ENCODE peak calls at places on chromosome 16, in nine cellular contexts. D is lower lobe of right lung, F is AG10803, T is astrocyte of the cerebellum, C is transverse colon, N is OCI-LY7, X is dorsolateral prefrontal cortex, G is foreskin fibroblast, H is BJ. P is an unnamed sample.

GRCh38 chr16:90035902-90036301 is 16.6 kb upstream of the DBNDD1 start:
- DNase-seq in C (no peak), G (no peak), X (no peak), D (no peak), N (no peak), T (peak), F (no peak), H (no peak), P (no peak)

GRCh38 chr16:2037631-2038358 is 9.8 kb downstream of the NTHL1 start:
- DNase-seq in N (no peak), X (no peak), H (no peak), G (no peak), F (peak), T (no peak), C (no peak), D (no peak), P (no peak)

GRCh38 chr16:49647673-49648072 is 208.2 kb downstream of the ZNF423 start:
- DNase-seq in D (no peak), X (no peak), C (no peak), H (no peak), F (no peak), N (no peak), G (no peak), T (no peak), P (no peak)

GRCh38 chr16:53053967-53054669 is 673 bp upstream of the CHD9 start:
- DNase-seq in H (no peak), N (peak), C (peak), D (peak), F (no peak), G (no peak), X (no peak), T (no peak), P (peak)

GRCh38 chr16:84198401-84198800 is 7.4 kb downstream of the ADAD2 start:
- DNase-seq in N (no peak), F (peak), T (no peak), C (no peak), G (no peak), D (no peak), H (no peak), X (no peak), P (no peak)

GRCh38 chr16:15636392-15636873 is 6.5 kb downstream of the MARF1 start:
- DNase-seq in T (no peak), G (no peak), X (no peak), C (no peak), H (no peak), N (peak), D (no peak), F (no peak), P (no peak)

GRCh38 chr16:80023865-80024264 is 423.3 kb upstream of the MAF start:
- DNase-seq in C (no peak), G (no peak), N (no peak), X (no peak), T (no peak), F (peak), H (no peak), D (no peak), P (no peak)

GRCh38 chr16:31274831-31275816 is 15.3 kb downstream of the ITGAM start:
- DNase-seq in X (no peak), H (no peak), D (no peak), T (no peak), C (no peak), G (no peak), F (no peak), N (no peak), P (no peak)

GRCh38 chr16:22321340-22322001 is 24.3 kb downstream of the POLR3E start:
- DNase-seq in T (peak), G (peak), F (peak), H (no peak), N (peak), C (peak), X (peak), D (peak), P (peak)

GRCh38 chr16:87166934-87167333 is 150.3 kb downstream of the C16orf95 start:
- DNase-seq in F (no peak), D (no peak), T (no peak), X (no peak), H (no peak), N (no peak), C (no peak), G (no peak), P (no peak)

GRCh38 chr16:54577566-54578180 is 291.1 kb upstream of the IRX3 start:
- DNase-seq in C (no peak), N (no peak), G (no peak), D (no peak), T (no peak), X (no peak), F (no peak), H (no peak), P (no peak)

GRCh38 chr16:14576069-14576468 is 54.0 kb downstream of the PARN start:
- DNase-seq in T (no peak), D (no peak), X (no peak), F (no peak), N (no peak), C (no peak), G (no peak), H (no peak), P (no peak)

GRCh38 chr16:75062135-75062943 is 54.2 kb downstream of the LDHD start:
- DNase-seq in C (no peak), N (no peak), H (no peak), T (no peak), G (no peak), F (no peak), D (no peak), X (no peak), P (no peak)

GRCh38 chr16:84176192-84177053 is 10.4 kb downstream of the TAF1C start:
- DNase-seq in H (no peak), X (no peak), D (no peak), F (no peak), N (no peak), G (no peak), T (no peak), C (no peak), P (no peak)

GRCh38 chr16:87207509-87207908 is 109.7 kb downstream of the C16orf95 start:
- DNase-seq in G (peak), D (no peak), N (no peak), T (peak), F (peak), C (no peak), X (no peak), H (peak), P (no peak)

GRCh38 chr16:68284847-68285246 is 20.5 kb downstream of the SLC7A6 start:
- DNase-seq in F (no peak), C (peak), D (no peak), T (no peak), X (no peak), H (no peak), N (peak), G (no peak), P (no peak)

GRCh38 chr16:60902114-60902513 is 1134.1 kb downstream of the CDH8 start:
- DNase-seq in D (no peak), H (no peak), G (no peak), T (no peak), C (no peak), F (no peak), X (no peak), N (no peak), P (no peak)

GRCh38 chr16:67245189-67245585 is 2.1 kb downstream of the FHOD1 start:
- DNase-seq in X (no peak), C (no peak), N (no peak), T (no peak), H (no peak), D (peak), F (no peak), G (no peak), P (no peak)

GRCh38 chr16:75323928-75324327 is 72.5 kb upstream of the BCAR1 start:
- DNase-seq in X (no peak), H (no peak), C (no peak), N (no peak), F (no peak), T (no peak), G (no peak), D (no peak), P (no peak)

GRCh38 chr16:67654069-67654911 is 5.8 kb downstream of the ACD start:
- DNase-seq in H (no peak), F (no peak), D (no peak), N (no peak), C (no peak), X (no peak), G (no peak), T (no peak), P (no peak)

GRCh38 chr16:53881371-53881770 is 177.4 kb downstream of the FTO start:
- DNase-seq in X (no peak), D (no peak), F (peak), H (no peak), T (no peak), C (no peak), G (peak), N (no peak), P (no peak)

GRCh38 chr16:68296291-68296690 is 14.5 kb downstream of the SLC7A6OS start:
- DNase-seq in X (no peak), D (no peak), G (no peak), N (no peak), H (no peak), F (no peak), C (no peak), T (no peak), P (no peak)

GRCh38 chr16:67110136-67110847 is 551 bp downstream of the PHAF1 start:
- DNase-seq in T (no peak), C (no peak), D (no peak), N (peak), H (no peak), F (no peak), G (no peak), X (no peak), P (no peak)

GRCh38 chr16:17161034-17161433 is 309.7 kb downstream of the XYLT1 start:
- DNase-seq in G (no peak), N (no peak), H (no peak), X (no peak), T (no peak), D (no peak), F (no peak), C (no peak), P (no peak)

GRCh38 chr16:51419768-51420167 is 268.7 kb upstream of the SALL1 start:
- DNase-seq in F (no peak), G (no peak), X (no peak), N (no peak), H (no peak), T (no peak), C (no peak), D (no peak), P (no peak)

GRCh38 chr16:89202422-89203215 is 2.3 kb upstream of the SLC22A31 start:
- DNase-seq in F (no peak), C (no peak), G (no peak), D (peak), T (no peak), X (no peak), N (no peak), H (no peak), P (no peak)

GRCh38 chr16:56932588-56933265 is 785 bp downstream of the HERPUD1 start:
- DNase-seq in D (peak), C (peak), F (peak), T (no peak), H (no peak), X (peak), G (peak), N (peak), P (peak)

GRCh38 chr16:57255686-57256415 is 10.8 kb downstream of the ARL2BP start:
- DNase-seq in F (no peak), X (no peak), G (no peak), H (no peak), T (no peak), C (no peak), N (no peak), D (no peak), P (no peak)

GRCh38 chr16:64215730-64216129 is 906.1 kb downstream of the CDH11 start:
- DNase-seq in T (no peak), H (no peak), N (no peak), X (no peak), G (no peak), D (no peak), C (no peak), F (no peak), P (no peak)

GRCh38 chr16:70437017-70437581 is 1.8 kb downstream of the ST3GAL2 start:
- DNase-seq in C (no peak), N (peak), H (peak), G (peak), X (no peak), D (no peak), F (peak), T (peak), P (no peak)

GRCh38 chr16:54054237-54054780 is 232.3 kb downstream of the IRX3 start:
- DNase-seq in H (no peak), D (no peak), X (no peak), C (no peak), T (no peak), N (no peak), G (no peak), F (no peak), P (no peak)

GRCh38 chr16:29738514-29738913 is 7.3 kb downstream of the C16orf54 start:
- DNase-seq in G (no peak), H (no peak), T (no peak), C (peak), F (no peak), N (peak), X (no peak), D (no peak), P (peak)

GRCh38 chr16:73319747-73320146 is 271.8 kb upstream of the ZFHX3 start:
- DNase-seq in C (no peak), D (no peak), F (no peak), X (no peak), T (no peak), H (no peak), G (no peak), N (no peak), P (no peak)

GRCh38 chr16:66696669-66697630 is at the start of gene CMTM4:
- DNase-seq in T (peak), G (peak), H (peak), C (peak), N (peak), F (peak), D (peak), X (peak), P (peak)

GRCh38 chr16:11665071-11665491 is 3.2 kb upstream of the SNN start:
- DNase-seq in X (no peak), T (no peak), C (no peak), D (no peak), N (peak), G (no peak), H (no peak), F (no peak), P (no peak)

GRCh38 chr16:89873822-89874689 is 664 bp downstream of the TCF25 start:
- DNase-seq in C (peak), H (peak), T (peak), X (peak), N (peak), F (peak), G (peak), D (peak), P (peak)

GRCh38 chr16:85385463-85386331 is 227.4 kb upstream of the GSE1 start:
- DNase-seq in H (no peak), N (no peak), D (peak), F (no peak), X (peak), C (no peak), G (no peak), T (no peak), P (no peak)
- TF ChIP-seq CTCF in H (no peak), N (peak), D (no peak), F (no peak), X (no peak), C (no peak), G (no peak), T (no peak), P (no peak)

GRCh38 chr16:81264386-81264785 is 25.9 kb downstream of the BCO1 start:
- DNase-seq in D (no peak), G (no peak), C (no peak), T (no peak), H (no peak), F (no peak), X (no peak), N (no peak), P (no peak)
- TF ChIP-seq CTCF in D (no peak), G (no peak), C (no peak), T (no peak), H (no peak), F (no peak), X (no peak), N (no peak), P (no peak)

GRCh38 chr16:27779719-27780161 is 229.8 kb downstream of the KATNIP start:
- DNase-seq in X (peak), D (peak), C (no peak), H (no peak), N (peak), F (peak), T (peak), G (peak), P (no peak)
- TF ChIP-seq CTCF in X (peak), D (peak), C (no peak), H (peak), N (peak), F (peak), T (peak), G (peak), P (no peak)

DNA sequence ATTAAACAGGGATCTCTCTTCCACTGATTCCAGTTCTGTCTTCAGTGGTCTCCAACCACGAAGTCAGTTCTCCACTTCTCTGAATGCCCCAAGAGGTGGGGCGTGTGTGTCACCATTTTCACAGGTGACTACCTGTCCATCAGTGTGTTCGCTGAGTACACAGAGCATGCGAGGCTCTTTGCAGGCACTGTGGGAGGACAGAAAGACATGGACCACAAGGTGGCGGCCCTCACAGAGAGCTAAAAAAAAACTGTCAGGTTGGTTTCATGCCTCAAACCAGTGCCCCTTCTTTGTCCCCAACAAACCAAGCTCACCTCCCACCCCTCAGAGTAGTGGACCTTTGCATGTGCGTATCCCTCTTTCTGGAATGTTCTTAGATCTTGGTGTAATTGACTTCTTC is 13.8 kb downstream of the EMP2 start:
- DNase-seq in T (no peak), F (no peak), N (peak), G (no peak), H (no peak), C (no peak), X (no peak), D (no peak), P (no peak)
- TF ChIP-seq CTCF in T (no peak), F (no peak), N (peak), G (no peak), H (no peak), C (no peak), X (no peak), D (no peak), P (no peak)

GRCh38 chr16:5252800-5253199 is 155.2 kb upstream of the EEF2KMT start:
- DNase-seq in G (no peak), F (no peak), N (no peak), X (peak), H (no peak), D (no peak), T (no peak), C (no peak), P (no peak)

DNA sequence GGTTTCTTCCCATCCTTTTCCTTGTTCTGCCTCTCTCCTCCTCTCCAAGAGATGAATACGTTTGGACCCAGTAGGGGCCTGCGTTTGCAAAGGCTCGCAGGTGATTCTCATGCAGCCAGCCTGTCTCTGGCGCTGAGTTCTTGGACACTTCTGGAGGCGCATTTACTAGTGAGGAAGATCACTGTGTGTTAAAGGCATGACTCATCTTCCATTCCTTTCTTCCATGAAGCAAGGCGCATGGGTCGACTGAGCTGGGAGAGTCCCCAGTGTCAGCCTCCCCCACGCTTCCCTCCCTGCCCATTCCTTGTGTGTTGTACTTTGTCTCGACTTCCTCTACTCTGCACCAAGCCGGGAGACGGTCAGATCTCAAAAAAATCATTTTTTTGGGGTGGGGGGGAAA is 159.9 kb upstream of the EEF2KMT start:
- DNase-seq in T (no peak), H (no peak), F (no peak), X (no peak), N (no peak), G (no peak), C (no peak), D (no peak), P (no peak)
- TF ChIP-seq CTCF in T (no peak), H (no peak), F (no peak), X (no peak), N (no peak), G (no peak), C (no peak), D (no peak), P (no peak)

GRCh38 chr16:24037335-24037734 is 201.6 kb downstream of the PRKCB start:
- DNase-seq in C (no peak), H (no peak), N (no peak), F (no peak), X (no peak), T (no peak), G (no peak), D (no peak), P (no peak)
- TF ChIP-seq CTCF in C (no peak), H (no peak), N (no peak), F (no peak), X (no peak), T (no peak), G (no peak), D (no peak), P (no peak)

DNA sequence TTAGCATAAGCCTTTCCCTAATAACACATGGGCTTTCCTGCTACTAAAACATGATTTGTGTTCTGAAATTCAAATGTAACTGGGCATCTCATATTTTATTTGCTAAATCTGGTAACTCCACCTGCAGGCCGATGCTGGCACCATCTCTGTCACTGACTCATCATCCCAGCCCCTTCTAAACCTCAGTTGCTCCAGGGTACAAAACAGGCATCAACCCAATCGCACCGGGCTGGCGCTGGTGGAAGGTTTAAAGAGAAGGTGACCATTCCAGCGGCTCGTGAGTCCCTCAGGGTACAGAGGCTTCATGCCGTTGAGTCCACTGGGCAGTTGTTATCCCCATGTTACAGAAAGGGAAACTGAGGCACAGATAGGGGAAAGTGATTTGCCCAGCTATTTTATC is 27.1 kb downstream of the PPL start:
- DNase-seq in X (no peak), C (no peak), G (no peak), F (no peak), D (no peak), H (no peak), N (no peak), T (no peak), P (no peak)
- TF ChIP-seq CTCF in X (no peak), C (no peak), G (no peak), F (no peak), D (no peak), H (no peak), N (peak), T (no peak), P (no peak)

DNA sequence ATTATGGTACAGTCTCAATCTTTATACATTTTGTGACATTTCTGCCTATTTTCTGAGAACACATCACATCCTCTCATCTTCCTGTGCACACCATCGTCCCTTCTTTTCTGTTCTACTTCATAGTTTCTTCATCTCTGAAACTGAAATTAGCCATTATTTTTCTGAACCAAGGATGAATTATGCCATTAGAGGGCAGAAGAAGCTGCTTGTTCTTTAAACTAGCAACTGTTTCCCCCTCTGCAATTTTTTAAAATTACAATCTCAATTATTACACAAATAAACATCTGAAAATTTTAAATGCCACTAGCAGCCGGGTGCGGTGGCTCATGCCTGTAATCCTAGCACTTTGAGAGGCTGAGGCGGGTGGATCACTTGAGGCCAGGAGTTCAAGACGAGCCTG is 41.3 kb downstream of the RBBP6 start:
- DNase-seq in D (no peak), T (peak), G (peak), H (no peak), F (peak), N (no peak), X (no peak), C (no peak), P (no peak)
- TF ChIP-seq CTCF in D (no peak), T (peak), G (peak), H (peak), F (peak), N (peak), X (peak), C (peak), P (no peak)

GRCh38 chr16:48580925-48581500 is 29.0 kb downstream of the N4BP1 start:
- DNase-seq in X (no peak), D (no peak), N (no peak), C (no peak), H (no peak), G (no peak), T (no peak), F (peak), P (no peak)
- TF ChIP-seq CTCF in X (no peak), D (no peak), N (no peak), C (no peak), H (no peak), G (no peak), T (no peak), F (no peak), P (no peak)